ENCODE peak calls at places on chromosome 10, in seven cellular contexts. M is T follicular helper cell; K is Daoy; X is activated naive CD8-positive, alpha-beta T cell treated with anti-CD3 and anti-CD28 coated beads, Interleukin-2, amount 50 U/mL, for 24 hours; Y is iPS DF 19.7; E is HCT116; V is cardiac muscle cell. W is an unnamed sample.

GRCh38 chr10:128152741-128153583 is 26.7 kb upstream of the MKI67 start:
- DNase-seq in M (no peak), K (no peak), X (no peak), Y (no peak), E (no peak), V (no peak), W (no peak)

GRCh38 chr10:3068201-3068967 is 1.0 kb downstream of the PFKP start:
- DNase-seq in M (peak), K (peak), X (peak), Y (no peak), E (no peak), V (peak), W (peak)

GRCh38 chr10:112634096-112634830 is 187.2 kb downstream of the VTI1A start:
- DNase-seq in M (no peak), K (peak), X (no peak), Y (no peak), E (no peak), V (no peak), W (no peak)

GRCh38 chr10:23116696-23117095 is 21.3 kb downstream of the MSRB2 start:
- DNase-seq in M (no peak), K (no peak), X (no peak), Y (no peak), E (no peak), V (no peak), W (no peak)

GRCh38 chr10:99966306-99966705 is 43.4 kb downstream of the DNMBP start:
- DNase-seq in M (no peak), K (peak), X (no peak), Y (no peak), E (peak), V (no peak), W (no peak)

GRCh38 chr10:20891338-20891714 is 5.8 kb downstream of the NEBL start:
- DNase-seq in M (no peak), K (peak), X (no peak), Y (no peak), E (no peak), V (no peak), W (no peak)

GRCh38 chr10:75352650-75353049 is 48.9 kb downstream of the ZNF503 start:
- DNase-seq in M (no peak), K (no peak), X (no peak), Y (no peak), E (no peak), V (no peak), W (no peak)

GRCh38 chr10:115432188-115432819 is 339.1 kb downstream of the ATRNL1 start:
- DNase-seq in M (no peak), K (peak), X (no peak), Y (no peak), E (peak), V (peak), W (no peak)

GRCh38 chr10:97365761-97366351 is 31.3 kb upstream of the FRAT2 start:
- DNase-seq in M (no peak), K (no peak), X (no peak), Y (no peak), E (no peak), V (no peak), W (no peak)

GRCh38 chr10:102398172-102399020 is 2.9 kb downstream of the NFKB2 start:
- DNase-seq in M (no peak), K (no peak), X (peak), Y (no peak), E (no peak), V (no peak), W (peak)

GRCh38 chr10:30583778-30584415 is 45.7 kb downstream of the LYZL2 start:
- DNase-seq in M (no peak), K (peak), X (peak), Y (no peak), E (peak), V (no peak), W (no peak)

GRCh38 chr10:124936813-124937212 is 5.1 kb upstream of the ZRANB1 start:
- DNase-seq in M (no peak), K (no peak), X (no peak), Y (no peak), E (no peak), V (no peak), W (no peak)

W was measured in memory B cell.